ENCODE peak calls at places on chromosomes 5 and 9, in eight cellular contexts. One of them, this sample, is unnamed.
A peak's percentile ranks its signal among the peaks of the same experiment; 100 is the strongest.

GRCh38 chr5:112012112-112012511 is 255.1 kb upstream of the NREP start:
- DNase-seq in endothelial cell: no peak
- DNase-seq in psoas muscle: no peak
- DNase-seq in H9: no peak
- DNase-seq in RWPE1: no peak
- DNase-seq in AG09319: peak; percentile 56
- DNase-seq in OCI-LY7: no peak
- DNase-seq in uterus: no peak
- DNase-seq in this sample: no peak

GRCh38 chr5:110817437-110817836 is 78.6 kb downstream of the SLC25A46 start:
- DNase-seq in H9: no peak
- DNase-seq in RWPE1: peak; percentile 65
- DNase-seq in endothelial cell: no peak
- DNase-seq in OCI-LY7: no peak
- DNase-seq in AG09319: no peak
- DNase-seq in psoas muscle: no peak
- DNase-seq in uterus: no peak
- DNase-seq in this sample: no peak

GRCh38 chr5:141349917-141350619 is at the start of gene PCDHGB1:
- DNase-seq in H9: peak; percentile 87
- DNase-seq in OCI-LY7: peak; percentile 79
- DNase-seq in uterus: no peak
- DNase-seq in RWPE1: peak; percentile 35
- DNase-seq in endothelial cell: peak; percentile 25
- DNase-seq in psoas muscle: no peak
- DNase-seq in AG09319: no peak
- DNase-seq in this sample: no peak

GRCh38 chr5:43085453-43085852 is 35.3 kb upstream of the ZNF131 start:
- DNase-seq in RWPE1: no peak
- DNase-seq in H9: no peak
- DNase-seq in uterus: no peak
- DNase-seq in AG09319: no peak
- DNase-seq in psoas muscle: no peak
- DNase-seq in endothelial cell: no peak
- DNase-seq in OCI-LY7: no peak
- DNase-seq in this sample: no peak

GRCh38 chr5:157665467-157666085 is 5.8 kb upstream of the C5orf52 start:
- DNase-seq in RWPE1: peak; percentile 88
- DNase-seq in AG09319: peak; percentile 24
- DNase-seq in H9: no peak
- DNase-seq in OCI-LY7: no peak
- DNase-seq in endothelial cell: no peak
- DNase-seq in uterus: no peak
- DNase-seq in psoas muscle: no peak
- DNase-seq in this sample: no peak

GRCh38 chr5:134005415-134006118 is 792 bp upstream of the VDAC1 start:
- DNase-seq in endothelial cell: no peak
- DNase-seq in psoas muscle: peak; percentile 72
- DNase-seq in H9: peak; percentile 70
- DNase-seq in uterus: no peak
- DNase-seq in AG09319: no peak
- DNase-seq in RWPE1: no peak
- DNase-seq in OCI-LY7: no peak
- DNase-seq in this sample: peak; percentile 75

GRCh38 chr9:32344551-32345182 is 39.8 kb upstream of the ACO1 start:
- DNase-seq in RWPE1: peak; percentile 20
- DNase-seq in psoas muscle: no peak
- DNase-seq in OCI-LY7: no peak
- DNase-seq in uterus: no peak
- DNase-seq in H9: peak; percentile 87
- DNase-seq in AG09319: no peak
- DNase-seq in endothelial cell: peak; percentile 6
- DNase-seq in this sample: no peak

GRCh38 chr5:81265101-81265500 is 32.0 kb downstream of the CKMT2 start:
- DNase-seq in uterus: no peak
- DNase-seq in RWPE1: no peak
- DNase-seq in psoas muscle: no peak
- DNase-seq in H9: no peak
- DNase-seq in endothelial cell: no peak
- DNase-seq in AG09319: no peak
- DNase-seq in OCI-LY7: no peak
- DNase-seq in this sample: no peak

GRCh38 chr5:43073597-43074546 is 33.8 kb upstream of the ANXA2R start:
- DNase-seq in OCI-LY7: peak; percentile 59
- DNase-seq in psoas muscle: no peak
- DNase-seq in endothelial cell: peak; percentile 29
- DNase-seq in H9: peak; percentile 53
- DNase-seq in AG09319: no peak
- DNase-seq in RWPE1: no peak
- DNase-seq in uterus: no peak
- DNase-seq in this sample: no peak

GRCh38 chr9:130073373-130073772 is 19.7 kb downstream of the GPR107 start:
- DNase-seq in OCI-LY7: no peak
- DNase-seq in endothelial cell: peak; percentile 48
- DNase-seq in uterus: no peak
- DNase-seq in AG09319: no peak
- DNase-seq in RWPE1: no peak
- DNase-seq in psoas muscle: no peak
- DNase-seq in H9: no peak
- DNase-seq in this sample: no peak

GRCh38 chr9:37534412-37534811 is 41.8 kb downstream of the FBXO10 start:
- DNase-seq in endothelial cell: no peak
- DNase-seq in AG09319: no peak
- DNase-seq in uterus: no peak
- DNase-seq in OCI-LY7: no peak
- DNase-seq in RWPE1: no peak
- DNase-seq in H9: no peak
- DNase-seq in psoas muscle: no peak
- DNase-seq in this sample: no peak

GRCh38 chr5:142839711-142840441 is 69.7 kb downstream of the ARHGAP26 start:
- DNase-seq in H9: no peak
- DNase-seq in RWPE1: no peak
- DNase-seq in uterus: peak; percentile 88
- DNase-seq in endothelial cell: no peak
- DNase-seq in AG09319: peak; percentile 78
- DNase-seq in OCI-LY7: no peak
- DNase-seq in psoas muscle: peak; percentile 79
- DNase-seq in this sample: no peak

GRCh38 chr9:85420750-85421149 is 321.0 kb downstream of the AGTPBP1 start:
- DNase-seq in RWPE1: no peak
- DNase-seq in OCI-LY7: no peak
- DNase-seq in endothelial cell: peak; percentile 18
- DNase-seq in AG09319: no peak
- DNase-seq in psoas muscle: no peak
- DNase-seq in uterus: no peak
- DNase-seq in H9: peak; percentile 70
- DNase-seq in this sample: no peak

GRCh38 chr5:9233712-9234111 is 312.2 kb downstream of the SEMA5A start:
- DNase-seq in H9: no peak
- DNase-seq in psoas muscle: no peak
- DNase-seq in AG09319: no peak
- DNase-seq in OCI-LY7: no peak
- DNase-seq in endothelial cell: no peak
- DNase-seq in uterus: no peak
- DNase-seq in RWPE1: no peak
- DNase-seq in this sample: no peak

DNA sequence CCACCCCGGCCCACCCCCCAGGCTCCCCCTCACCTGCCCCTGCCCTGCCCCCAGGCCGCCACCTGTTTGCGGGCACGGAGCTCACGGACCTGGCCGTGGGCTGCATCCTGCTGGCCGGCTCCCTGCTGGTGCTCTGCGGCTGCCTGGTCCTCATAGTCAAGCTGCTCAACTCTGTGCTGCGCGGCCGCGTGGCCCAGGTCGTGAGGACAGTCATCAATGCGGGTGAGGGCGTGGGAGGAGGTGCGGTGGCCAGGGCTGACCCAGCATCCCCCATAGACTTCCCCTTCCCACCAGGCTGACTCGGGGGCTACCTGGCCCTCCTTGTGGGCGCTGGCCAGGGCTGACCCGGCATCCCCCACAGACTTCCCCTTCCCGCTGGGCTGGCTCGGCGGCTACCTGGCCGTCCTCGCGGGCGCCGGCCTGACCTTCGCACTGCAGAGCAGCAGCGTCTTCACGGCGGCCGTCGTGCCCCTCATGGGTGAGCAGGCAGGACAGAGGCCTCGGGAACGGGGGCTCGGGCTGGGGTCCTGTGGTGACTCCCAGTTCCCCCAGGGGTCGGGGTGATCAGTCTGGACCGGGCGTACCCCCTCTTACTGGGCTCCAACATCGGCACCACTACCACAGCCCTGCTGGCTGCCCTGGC is 3.5 kb downstream of the SLC34A3 start:
- DNase-seq in H9: no peak
- DNase-seq in AG09319: no peak
- DNase-seq in endothelial cell: no peak
- DNase-seq in psoas muscle: no peak
- DNase-seq in RWPE1: no peak
- DNase-seq in OCI-LY7: no peak
- DNase-seq in uterus: no peak
- DNase-seq in this sample: no peak
- TF ChIP-seq CTCF in H9: no peak
- TF ChIP-seq CTCF in AG09319: no peak
- TF ChIP-seq CTCF in endothelial cell: no peak
- TF ChIP-seq CTCF in psoas muscle: no peak
- TF ChIP-seq CTCF in RWPE1: no peak
- TF ChIP-seq CTCF in OCI-LY7: no peak
- TF ChIP-seq CTCF in uterus: no peak
- TF ChIP-seq CTCF in this sample: no peak

GRCh38 chr9:80605129-80605528 is 1033.4 kb downstream of the TLE4 start:
- DNase-seq in RWPE1: peak; percentile 16
- DNase-seq in AG09319: peak; percentile 14
- DNase-seq in H9: no peak
- DNase-seq in endothelial cell: no peak
- DNase-seq in uterus: no peak
- DNase-seq in OCI-LY7: no peak
- DNase-seq in psoas muscle: no peak
- DNase-seq in this sample: no peak
- TF ChIP-seq CTCF in RWPE1: peak; percentile 53
- TF ChIP-seq CTCF in AG09319: peak; percentile 49
- TF ChIP-seq CTCF in H9: peak; percentile 68
- TF ChIP-seq CTCF in endothelial cell: no peak
- TF ChIP-seq CTCF in uterus: peak; percentile 49
- TF ChIP-seq CTCF in OCI-LY7: no peak
- TF ChIP-seq CTCF in psoas muscle: peak; percentile 25
- TF ChIP-seq CTCF in this sample: peak; percentile 85

GRCh38 chr9:109652971-109653370 is 127.0 kb upstream of the PALM2AKAP2 start:
- DNase-seq in OCI-LY7: no peak
- DNase-seq in AG09319: no peak
- DNase-seq in uterus: no peak
- DNase-seq in endothelial cell: no peak
- DNase-seq in RWPE1: peak; percentile 83
- DNase-seq in psoas muscle: no peak
- DNase-seq in H9: no peak
- DNase-seq in this sample: no peak
- TF ChIP-seq CTCF in OCI-LY7: no peak
- TF ChIP-seq CTCF in AG09319: peak; percentile 44
- TF ChIP-seq CTCF in uterus: no peak
- TF ChIP-seq CTCF in endothelial cell: no peak
- TF ChIP-seq CTCF in RWPE1: peak; percentile 64
- TF ChIP-seq CTCF in psoas muscle: no peak
- TF ChIP-seq CTCF in H9: peak; percentile 64
- TF ChIP-seq CTCF in this sample: peak; percentile 78

GRCh38 chr9:83313771-83314170 is 224.4 kb downstream of the FRMD3 start:
- DNase-seq in H9: no peak
- DNase-seq in AG09319: no peak
- DNase-seq in RWPE1: no peak
- DNase-seq in uterus: no peak
- DNase-seq in psoas muscle: no peak
- DNase-seq in endothelial cell: no peak
- DNase-seq in OCI-LY7: no peak
- DNase-seq in this sample: no peak

GRCh38 chr9:83307051-83307724 is 231.0 kb downstream of the FRMD3 start:
- DNase-seq in OCI-LY7: no peak
- DNase-seq in endothelial cell: no peak
- DNase-seq in AG09319: no peak
- DNase-seq in H9: no peak
- DNase-seq in psoas muscle: no peak
- DNase-seq in RWPE1: no peak
- DNase-seq in uterus: no peak
- DNase-seq in this sample: no peak

GRCh38 chr9:83315649-83316048 is 222.6 kb downstream of the FRMD3 start:
- DNase-seq in RWPE1: no peak
- DNase-seq in endothelial cell: no peak
- DNase-seq in psoas muscle: no peak
- DNase-seq in uterus: no peak
- DNase-seq in OCI-LY7: no peak
- DNase-seq in H9: no peak
- DNase-seq in AG09319: no peak
- DNase-seq in this sample: no peak

GRCh38 chr9:83312543-83312942 is 225.7 kb downstream of the FRMD3 start:
- DNase-seq in RWPE1: peak; percentile 74
- DNase-seq in endothelial cell: no peak
- DNase-seq in psoas muscle: no peak
- DNase-seq in uterus: no peak
- DNase-seq in H9: peak; percentile 57
- DNase-seq in AG09319: no peak
- DNase-seq in OCI-LY7: no peak
- DNase-seq in this sample: no peak
- TF ChIP-seq CTCF in RWPE1: no peak
- TF ChIP-seq CTCF in endothelial cell: no peak
- TF ChIP-seq CTCF in psoas muscle: no peak
- TF ChIP-seq CTCF in uterus: no peak
- TF ChIP-seq CTCF in H9: no peak
- TF ChIP-seq CTCF in AG09319: no peak
- TF ChIP-seq CTCF in OCI-LY7: no peak
- TF ChIP-seq CTCF in this sample: no peak

This sample was measured in chondrocyte.